ENCODE peak calls at places on chromosomes 11 and 22, in four cellular contexts. One of them, this sample, is unnamed.

GRCh38 chr22:32206774-32207758 is 2.2 kb upstream of the RFPL2 start:
- DNase-seq in HCT116: peak; percentile 56
- DNase-seq in esophagus squamous epithelium: no peak
- DNase-seq in esophagus muscularis mucosa: peak; percentile 79
- DNase-seq in this sample: no peak

GRCh38 chr11:45248501-45249011 is 37.6 kb downstream of the SYT13 start:
- DNase-seq in HCT116: no peak
- DNase-seq in esophagus squamous epithelium: no peak
- DNase-seq in esophagus muscularis mucosa: no peak
- DNase-seq in this sample: no peak

GRCh38 chr22:47781427-47782111 is 1019.1 kb downstream of the TBC1D22A start:
- DNase-seq in HCT116: no peak
- DNase-seq in esophagus squamous epithelium: no peak
- DNase-seq in esophagus muscularis mucosa: peak; percentile 78
- DNase-seq in this sample: peak; percentile 23

GRCh38 chr22:37735054-37735453 is 38.2 kb downstream of the TRIOBP start:
- DNase-seq in HCT116: no peak
- DNase-seq in esophagus squamous epithelium: no peak
- DNase-seq in esophagus muscularis mucosa: no peak
- DNase-seq in this sample: no peak

GRCh38 chr11:99739464-99740089 is 718.8 kb downstream of the CNTN5 start:
- DNase-seq in HCT116: no peak
- DNase-seq in esophagus squamous epithelium: no peak
- DNase-seq in esophagus muscularis mucosa: no peak
- DNase-seq in this sample: no peak

GRCh38 chr11:117511981-117512448 is 184.4 kb downstream of the CEP164 start:
- DNase-seq in HCT116: no peak
- DNase-seq in esophagus squamous epithelium: no peak
- DNase-seq in esophagus muscularis mucosa: no peak
- DNase-seq in this sample: no peak

GRCh38 chr11:116866774-116867455 is 29.5 kb upstream of the APOA1 start:
- DNase-seq in HCT116: no peak
- DNase-seq in esophagus squamous epithelium: no peak
- DNase-seq in esophagus muscularis mucosa: no peak
- DNase-seq in this sample: no peak

GRCh38 chr11:80007616-80008015 is 566.8 kb upstream of the TENM4 start:
- DNase-seq in HCT116: no peak
- DNase-seq in esophagus squamous epithelium: no peak
- DNase-seq in esophagus muscularis mucosa: no peak
- DNase-seq in this sample: no peak

GRCh38 chr11:11993814-11994213 is 14.6 kb downstream of the DKK3 start:
- DNase-seq in HCT116: peak; percentile 53
- DNase-seq in esophagus squamous epithelium: no peak
- DNase-seq in esophagus muscularis mucosa: no peak
- DNase-seq in this sample: no peak

GRCh38 chr22:19968450-19968891 is 26.9 kb upstream of the TXNRD2 start:
- DNase-seq in HCT116: no peak
- DNase-seq in esophagus squamous epithelium: no peak
- DNase-seq in esophagus muscularis mucosa: no peak
- DNase-seq in this sample: no peak

GRCh38 chr22:31944700-31945477 is 554 bp downstream of the YWHAH start:
- DNase-seq in HCT116: no peak
- DNase-seq in esophagus squamous epithelium: no peak
- DNase-seq in esophagus muscularis mucosa: no peak
- DNase-seq in this sample: peak; percentile 63

GRCh38 chr11:62133328-62134065 is 9.7 kb downstream of the INCENP start:
- DNase-seq in HCT116: no peak
- DNase-seq in esophagus squamous epithelium: no peak
- DNase-seq in esophagus muscularis mucosa: no peak
- DNase-seq in this sample: no peak

GRCh38 chr22:46058591-46059519 is 81.9 kb upstream of the WNT7B start:
- DNase-seq in HCT116: no peak
- DNase-seq in esophagus squamous epithelium: no peak
- DNase-seq in esophagus muscularis mucosa: no peak
- DNase-seq in this sample: peak; percentile 47

GRCh38 chr11:95912902-95913560 is 10.9 kb downstream of the MTMR2 start:
- DNase-seq in HCT116: no peak
- DNase-seq in esophagus squamous epithelium: no peak
- DNase-seq in esophagus muscularis mucosa: no peak
- DNase-seq in this sample: no peak

GRCh38 chr22:27554106-27554814 is 247.3 kb downstream of the MN1 start:
- DNase-seq in HCT116: no peak
- DNase-seq in esophagus squamous epithelium: no peak
- DNase-seq in esophagus muscularis mucosa: no peak
- DNase-seq in this sample: no peak

GRCh38 chr11:18956630-18957029 is 17.4 kb upstream of the MRGPRX1 start:
- DNase-seq in HCT116: no peak
- DNase-seq in esophagus squamous epithelium: no peak
- DNase-seq in esophagus muscularis mucosa: no peak
- DNase-seq in this sample: no peak

GRCh38 chr22:27666272-27666997 is 135.1 kb downstream of the MN1 start:
- DNase-seq in HCT116: no peak
- DNase-seq in esophagus squamous epithelium: no peak
- DNase-seq in esophagus muscularis mucosa: no peak
- DNase-seq in this sample: no peak

GRCh38 chr11:120455487-120455886 is 56.1 kb upstream of the GRIK4 start:
- DNase-seq in HCT116: no peak
- DNase-seq in esophagus squamous epithelium: no peak
- DNase-seq in esophagus muscularis mucosa: no peak
- DNase-seq in this sample: no peak

GRCh38 chr11:69356703-69357457 is 62.9 kb downstream of the MYEOV start:
- DNase-seq in HCT116: no peak
- DNase-seq in esophagus squamous epithelium: no peak
- DNase-seq in esophagus muscularis mucosa: peak; percentile 45
- DNase-seq in this sample: no peak

GRCh38 chr11:134238956-134239355 is 14.2 kb downstream of the THYN1 start:
- DNase-seq in HCT116: no peak
- DNase-seq in esophagus squamous epithelium: no peak
- DNase-seq in esophagus muscularis mucosa: no peak
- DNase-seq in this sample: no peak

GRCh38 chr22:31349960-31350359 is 3.8 kb upstream of the PATZ1 start:
- DNase-seq in HCT116: no peak
- DNase-seq in esophagus squamous epithelium: no peak
- DNase-seq in esophagus muscularis mucosa: no peak
- DNase-seq in this sample: no peak

GRCh38 chr22:46794067-46794466 is 31.6 kb downstream of the TBC1D22A start:
- DNase-seq in HCT116: no peak
- DNase-seq in esophagus squamous epithelium: no peak
- DNase-seq in esophagus muscularis mucosa: no peak
- DNase-seq in this sample: no peak

GRCh38 chr11:102399189-102399588 is 52.2 kb downstream of the BIRC2 start:
- DNase-seq in HCT116: no peak
- DNase-seq in esophagus squamous epithelium: no peak
- DNase-seq in esophagus muscularis mucosa: no peak
- DNase-seq in this sample: no peak

GRCh38 chr11:8241373-8242112 is 22.1 kb downstream of the LMO1 start:
- DNase-seq in HCT116: no peak
- DNase-seq in esophagus squamous epithelium: no peak
- DNase-seq in esophagus muscularis mucosa: no peak
- DNase-seq in this sample: no peak

GRCh38 chr11:128215238-128215882 is 372.0 kb downstream of the ETS1 start:
- DNase-seq in HCT116: no peak
- DNase-seq in esophagus squamous epithelium: no peak
- DNase-seq in esophagus muscularis mucosa: no peak
- DNase-seq in this sample: no peak

GRCh38 chr11:108545909-108546501 is 47.6 kb downstream of the EXPH5 start:
- DNase-seq in HCT116: no peak
- DNase-seq in esophagus squamous epithelium: no peak
- DNase-seq in esophagus muscularis mucosa: no peak
- DNase-seq in this sample: no peak

GRCh38 chr22:50076646-50077624 is 8.3 kb downstream of the MLC1 start:
- DNase-seq in HCT116: no peak
- DNase-seq in esophagus squamous epithelium: no peak
- DNase-seq in esophagus muscularis mucosa: no peak
- DNase-seq in this sample: no peak

GRCh38 chr11:32821917-32822560 is 7.7 kb upstream of the PRRG4 start:
- DNase-seq in HCT116: no peak
- DNase-seq in esophagus squamous epithelium: no peak
- DNase-seq in esophagus muscularis mucosa: no peak
- DNase-seq in this sample: no peak

GRCh38 chr11:34028407-34028804 is 23.1 kb upstream of the CAPRIN1 start:
- DNase-seq in HCT116: no peak
- DNase-seq in esophagus squamous epithelium: no peak
- DNase-seq in esophagus muscularis mucosa: no peak
- DNase-seq in this sample: no peak
- TF ChIP-seq POLR2A in HCT116: no peak
- TF ChIP-seq POLR2A in esophagus squamous epithelium: no peak
- TF ChIP-seq POLR2A in esophagus muscularis mucosa: no peak
- TF ChIP-seq POLR2A in this sample: no peak

GRCh38 chr22:29031236-29031982 is 30.2 kb downstream of the C22orf31 start:
- DNase-seq in HCT116: peak; percentile 97
- DNase-seq in esophagus squamous epithelium: no peak
- DNase-seq in esophagus muscularis mucosa: no peak
- DNase-seq in this sample: no peak

GRCh38 chr22:29032014-29032475 is 29.6 kb downstream of the C22orf31 start:
- DNase-seq in HCT116: no peak
- DNase-seq in esophagus squamous epithelium: no peak
- DNase-seq in esophagus muscularis mucosa: no peak
- DNase-seq in this sample: no peak

GRCh38 chr22:29029202-29030000 is 32.2 kb downstream of the C22orf31 start:
- DNase-seq in HCT116: no peak
- DNase-seq in esophagus squamous epithelium: no peak
- DNase-seq in esophagus muscularis mucosa: no peak
- DNase-seq in this sample: no peak

GRCh38 chr22:29030016-29030617 is 31.5 kb downstream of the C22orf31 start:
- DNase-seq in HCT116: peak; percentile 50
- DNase-seq in esophagus squamous epithelium: no peak
- DNase-seq in esophagus muscularis mucosa: no peak
- DNase-seq in this sample: no peak

DNA sequence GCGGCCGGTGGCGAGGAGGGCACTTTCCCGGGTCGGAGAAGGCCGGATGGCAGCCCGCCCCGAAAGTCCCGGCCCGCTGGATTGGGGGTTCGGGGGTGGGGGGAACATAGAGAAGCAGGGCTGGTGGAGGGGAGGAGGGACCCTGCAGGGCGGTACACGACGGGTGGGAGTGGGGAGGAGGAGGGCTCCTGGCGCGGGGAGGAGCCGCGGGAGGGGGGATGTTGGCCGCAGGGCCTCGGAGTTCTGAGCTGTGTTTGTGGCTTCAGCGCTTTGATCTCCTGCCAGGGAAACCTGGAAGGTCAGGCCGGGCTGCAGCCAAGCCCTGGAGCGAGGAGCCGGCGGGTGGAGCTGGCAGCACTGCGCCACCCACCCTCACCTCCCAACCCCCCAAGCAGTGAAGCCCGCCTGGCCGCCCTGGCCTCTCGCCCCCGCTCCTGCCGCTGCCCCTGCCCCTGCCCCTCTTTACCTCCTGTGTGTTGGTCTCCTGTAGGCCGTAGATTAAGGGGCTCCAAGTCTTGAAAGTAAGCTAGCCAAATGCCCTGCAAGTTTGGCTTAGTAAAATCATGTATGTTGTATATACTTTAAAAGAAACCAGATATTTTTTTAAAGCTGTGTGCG is 30.9 kb downstream of the C22orf31 start:
- DNase-seq in HCT116: peak; percentile 89
- DNase-seq in esophagus squamous epithelium: no peak
- DNase-seq in esophagus muscularis mucosa: no peak
- DNase-seq in this sample: no peak
- H3K4me3 ChIP-seq in HCT116: peak overlapping the region; percentile 57
- H3K4me3 ChIP-seq in esophagus squamous epithelium: peak overlapping the region; percentile 48
- H3K4me3 ChIP-seq in esophagus muscularis mucosa: peak overlapping the region; percentile 56
- H3K4me3 ChIP-seq in this sample: no peak overlapping the region

DNA sequence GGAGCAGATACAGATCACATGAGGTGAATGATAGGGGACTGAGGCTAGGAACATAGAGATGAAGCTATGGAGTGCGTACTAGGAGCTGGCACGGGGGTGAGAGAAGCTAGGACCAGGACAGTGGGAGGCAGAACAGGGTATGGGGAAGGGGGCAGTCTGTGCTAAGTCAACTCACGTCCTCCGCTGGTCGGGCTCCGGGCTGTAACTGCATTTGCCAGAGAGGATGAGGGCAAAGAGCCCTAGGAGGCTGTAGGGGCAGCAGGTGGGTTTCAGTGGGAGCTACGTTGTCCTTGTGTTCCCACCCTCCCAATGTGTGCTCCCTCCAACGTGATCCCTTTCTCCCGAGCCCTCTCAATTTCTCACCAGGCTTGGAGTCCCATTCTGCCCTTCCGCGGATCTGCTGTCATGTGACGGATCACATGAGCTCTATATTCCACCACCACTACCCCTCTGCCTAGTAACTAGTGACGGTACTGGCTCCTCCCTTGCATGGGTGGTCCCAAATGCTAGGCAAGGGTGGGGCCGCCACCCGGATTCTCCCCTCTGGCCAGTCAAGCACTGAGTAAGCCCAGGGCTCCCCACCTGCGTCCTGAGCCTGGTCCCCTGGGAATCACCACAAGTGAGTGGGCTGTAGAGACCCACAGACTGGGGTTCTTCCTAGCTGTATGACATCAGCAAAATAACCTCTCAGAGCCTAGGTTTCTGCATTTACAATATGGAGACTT is at the start of gene TPP1:
- DNase-seq in HCT116: peak; percentile 90
- DNase-seq in esophagus squamous epithelium: peak; percentile 71
- DNase-seq in esophagus muscularis mucosa: peak; percentile 100
- DNase-seq in this sample: peak; percentile 98
- TF ChIP-seq POLR2A in HCT116: peak; percentile 31
- TF ChIP-seq POLR2A in esophagus squamous epithelium: peak; percentile 67
- TF ChIP-seq POLR2A in esophagus muscularis mucosa: peak; percentile 34
- TF ChIP-seq POLR2A in this sample: peak; percentile 78

DNA sequence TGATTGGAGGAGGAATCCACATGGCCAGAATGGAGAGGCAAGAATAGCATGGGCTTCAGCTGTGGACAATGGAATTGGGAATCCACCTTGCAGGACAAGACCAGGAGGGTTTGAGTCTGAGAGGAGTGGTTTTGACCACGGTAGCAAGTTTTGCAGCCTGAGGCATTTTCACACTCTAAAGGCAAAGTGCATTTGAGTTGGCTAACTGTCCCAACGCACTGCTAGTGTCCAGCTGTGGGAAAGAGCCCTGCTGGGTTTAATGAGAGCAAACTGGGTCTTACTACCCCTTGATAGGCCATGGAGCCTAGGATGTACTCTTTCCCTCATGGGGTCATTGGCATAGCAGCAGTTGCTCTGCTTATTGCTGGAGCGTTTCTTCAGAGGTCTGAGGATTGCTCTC is at the start of gene OR5B2:
- DNase-seq in HCT116: no peak
- DNase-seq in esophagus squamous epithelium: no peak
- DNase-seq in esophagus muscularis mucosa: no peak
- DNase-seq in this sample: no peak
- H3K4me3 ChIP-seq in HCT116: no peak within 1 kb of the TSS
- H3K4me3 ChIP-seq in esophagus squamous epithelium: no peak within 1 kb of the TSS
- H3K4me3 ChIP-seq in esophagus muscularis mucosa: no peak within 1 kb of the TSS
- H3K4me3 ChIP-seq in this sample: no peak within 1 kb of the TSS

GRCh38 chr11:78139422-78140391 is at the start of gene ALG8:
- DNase-seq in HCT116: peak; percentile 85
- DNase-seq in esophagus squamous epithelium: peak; percentile 66
- DNase-seq in esophagus muscularis mucosa: peak; percentile 97
- DNase-seq in this sample: peak; percentile 94
- TF ChIP-seq POLR2A in HCT116: peak; percentile 83
- TF ChIP-seq POLR2A in esophagus squamous epithelium: peak; percentile 36
- TF ChIP-seq POLR2A in esophagus muscularis mucosa: no peak
- TF ChIP-seq POLR2A in this sample: peak; percentile 16